ENCODE peak calls at places on chromosomes 7 and 10, in six cellular contexts. B, C, L, Y, U and S are unnamed samples.

GRCh38 chr7:30142710-30143109 is 7.9 kb downstream of the MTURN start:
- DNase-seq in C (no peak), L (no peak), U (no peak), B (no peak), Y (peak), S (no peak)

GRCh38 chr7:28181921-28182517 is 1.4 kb upstream of the JAZF1 start:
- DNase-seq in B (no peak), C (no peak), L (no peak), Y (no peak), U (no peak), S (peak)

GRCh38 chr10:14945097-14945496 is 8.8 kb downstream of the DCLRE1C start:
- DNase-seq in Y (peak), B (no peak), U (no peak), L (no peak), C (no peak), S (no peak)

GRCh38 chr7:69893915-69894314 is 295.6 kb downstream of the AUTS2 start:
- DNase-seq in B (no peak), U (no peak), Y (no peak), C (no peak), L (no peak), S (no peak)

GRCh38 chr10:101292194-101293006 is 61.6 kb upstream of the BTRC start:
- DNase-seq in Y (no peak), C (peak), B (no peak), U (no peak), L (no peak), S (peak)

GRCh38 chr10:42953684-42954674 is 122.9 kb upstream of the RET start:
- DNase-seq in B (no peak), C (no peak), U (peak), L (no peak), Y (no peak), S (no peak)

GRCh38 chr7:87851242-87851641 is 24.9 kb downstream of the SLC25A40 start:
- DNase-seq in Y (no peak), L (no peak), U (no peak), B (no peak), C (no peak), S (no peak)

GRCh38 chr7:148209643-148210042 is 380.9 kb upstream of the C7orf33 start:
- DNase-seq in U (no peak), L (no peak), B (no peak), Y (no peak), C (no peak), S (no peak)

GRCh38 chr7:2723138-2723850 is 35.3 kb downstream of the AMZ1 start:
- DNase-seq in Y (no peak), U (peak), B (no peak), L (no peak), C (peak), S (peak)

GRCh38 chr7:18889436-18889835 is 228.0 kb downstream of the TWIST1 start:
- DNase-seq in Y (peak), U (no peak), B (no peak), L (no peak), C (no peak), S (no peak)

GRCh38 chr10:3435671-3436070 is 263.1 kb upstream of the PITRM1 start:
- DNase-seq in B (no peak), U (no peak), L (no peak), C (no peak), Y (peak), S (no peak)

GRCh38 chr10:82674036-82674435 is 799.0 kb downstream of the NRG3 start:
- DNase-seq in L (no peak), B (no peak), C (no peak), Y (no peak), U (no peak), S (no peak)

GRCh38 chr10:97003151-97003803 is 171.2 kb downstream of the LCOR start:
- DNase-seq in B (no peak), L (no peak), Y (no peak), U (no peak), C (peak), S (no peak)

GRCh38 chr7:128839751-128840177 is 9.6 kb downstream of the FLNC start:
- DNase-seq in U (no peak), Y (no peak), C (no peak), L (no peak), B (no peak), S (no peak)

GRCh38 chr10:34609287-34609940 is 205.7 kb downstream of the PARD3 start:
- DNase-seq in Y (no peak), U (no peak), L (no peak), C (no peak), B (no peak), S (no peak)

GRCh38 chr10:79349766-79350406 is 2.6 kb downstream of the PPIF start:
- DNase-seq in B (no peak), U (no peak), Y (no peak), C (no peak), L (no peak), S (no peak)

GRCh38 chr7:151276651-151277590 is 28.4 kb upstream of the SMARCD3 start:
- DNase-seq in L (peak), C (peak), U (no peak), B (no peak), Y (peak), S (peak)

GRCh38 chr10:5873515-5873995 is 16.1 kb downstream of the ANKRD16 start:
- DNase-seq in Y (peak), U (no peak), B (no peak), C (peak), L (peak), S (peak)

GRCh38 chr10:78937800-78938694 is 130.7 kb upstream of the ZMIZ1 start:
- DNase-seq in B (no peak), Y (peak), C (peak), L (peak), U (no peak), S (no peak)

GRCh38 chr10:10623958-10624590 is 393.6 kb upstream of the CELF2 start:
- DNase-seq in U (no peak), C (no peak), B (no peak), Y (no peak), L (no peak), S (no peak)
- H3K27ac ChIP-seq in U (no peak), C (no peak), B (no peak), Y (no peak), L (no peak), S (peak)

GRCh38 chr7:130888468-130888867 is 154.5 kb upstream of the KLF14 start:
- DNase-seq in U (no peak), B (no peak), Y (no peak), L (no peak), C (no peak), S (no peak)

GRCh38 chr7:130884437-130885417 is 150.7 kb upstream of the KLF14 start:
- DNase-seq in U (no peak), C (no peak), B (no peak), L (no peak), Y (peak), S (peak)

GRCh38 chr7:130888017-130888371 is 154.0 kb upstream of the KLF14 start:
- DNase-seq in C (no peak), L (no peak), B (no peak), Y (no peak), U (no peak), S (no peak)

GRCh38 chr7:130886438-130887135 is 152.6 kb upstream of the KLF14 start:
- DNase-seq in U (no peak), B (no peak), C (no peak), L (no peak), Y (no peak), S (no peak)

DNA sequence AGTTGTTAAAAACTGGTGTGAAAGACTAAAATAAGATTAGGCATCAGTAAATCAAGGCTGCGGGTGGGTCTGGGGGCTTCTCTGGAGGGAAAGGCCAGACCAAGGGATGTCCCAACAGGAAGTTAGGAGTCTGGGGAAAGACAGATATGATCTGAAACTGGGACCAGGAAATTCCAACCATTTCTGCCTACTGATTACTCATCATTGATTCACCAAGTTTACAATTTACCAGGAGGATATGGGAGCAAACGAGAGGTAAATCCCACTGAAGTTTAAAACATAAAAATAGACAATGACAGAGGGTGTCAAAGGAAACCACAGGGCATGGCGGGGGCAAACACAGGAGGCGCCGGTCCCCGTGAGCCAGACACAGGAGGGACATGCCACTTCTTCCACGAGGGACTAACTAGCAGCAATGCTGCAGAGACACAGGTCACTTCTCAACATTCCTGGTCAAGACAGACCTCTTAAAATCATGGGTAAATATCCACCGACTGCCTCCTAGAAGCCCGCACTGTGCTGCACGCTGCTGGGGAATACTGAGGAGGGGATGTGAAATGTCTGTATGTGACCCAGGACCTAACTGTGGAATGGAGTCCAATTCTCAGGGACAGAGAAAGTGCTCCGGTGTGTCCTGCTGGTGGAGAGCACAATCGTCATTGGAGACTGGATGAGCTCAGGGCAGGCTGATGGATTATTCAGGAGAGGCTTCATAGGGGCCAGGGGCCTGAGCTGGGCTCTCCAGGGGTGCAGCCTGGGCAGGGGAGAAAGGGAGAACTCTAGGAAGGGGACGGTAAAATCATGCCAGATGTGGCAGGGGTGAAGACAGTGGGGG is 153.4 kb upstream of the KLF14 start:
- DNase-seq in Y (peak), B (no peak), L (no peak), U (no peak), C (no peak), S (no peak)
- H3K27ac ChIP-seq in Y (peak), B (peak), L (peak), U (peak), C (no peak), S (peak)

GRCh38 chr10:131126321-131127121 is 185.0 kb downstream of the TCERG1L start:
- DNase-seq in L (no peak), U (no peak), Y (no peak), B (no peak), C (peak), S (no peak)
- H3K27ac ChIP-seq in L (no peak), U (no peak), Y (no peak), B (no peak), C (no peak), S (no peak)

DNA sequence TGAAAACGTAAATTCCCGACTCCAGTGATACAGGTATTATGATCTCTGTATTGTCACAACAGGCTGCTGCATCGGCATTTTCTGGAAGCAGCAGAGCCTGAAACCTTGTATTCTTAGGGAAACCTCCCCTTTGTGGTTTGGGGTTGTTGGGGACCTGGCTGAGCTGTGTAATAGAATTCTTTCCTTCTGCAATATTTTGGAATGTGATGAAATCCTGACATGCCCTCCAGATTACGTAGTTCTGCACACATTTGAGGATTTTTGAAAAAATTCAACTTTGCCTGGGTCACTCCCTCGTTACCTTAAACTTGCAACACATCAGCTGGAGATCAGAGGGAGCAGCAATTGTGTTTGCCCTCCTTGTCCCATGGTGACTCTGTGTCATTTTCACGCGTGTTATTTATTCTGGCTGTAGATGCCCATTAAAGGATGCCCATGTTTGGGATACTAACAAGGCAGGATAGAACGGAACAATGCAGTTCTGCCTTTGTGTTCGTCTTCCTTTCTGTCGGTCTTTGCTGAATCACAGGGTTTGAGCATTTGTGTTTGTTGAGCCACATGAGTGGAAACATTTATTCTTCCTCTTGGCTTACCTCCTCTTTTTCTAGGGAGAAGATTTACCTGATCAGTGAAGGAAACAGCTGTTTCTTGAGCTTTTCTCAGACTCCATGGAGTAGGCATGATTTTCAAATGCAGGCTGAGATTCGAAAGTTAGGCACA is 181.7 kb downstream of the TCF7L2 start:
- DNase-seq in B (no peak), C (no peak), Y (no peak), L (no peak), U (no peak), S (no peak)
- H3K27ac ChIP-seq in B (peak), C (no peak), Y (no peak), L (no peak), U (peak), S (no peak)

GRCh38 chr10:88982360-88982759 is 8.2 kb upstream of the FAS start:
- DNase-seq in Y (no peak), B (no peak), L (no peak), U (no peak), C (no peak), S (no peak)
- H3K27ac ChIP-seq in Y (no peak), B (peak), L (peak), U (no peak), C (no peak), S (no peak)